ENCODE peak calls at places on chromosome 6, in four cellular contexts. U, K, C and E are unnamed samples.

GRCh38 chr6:40509716-40510260 is 77.4 kb downstream of the LRFN2 start:
- DNase-seq in U (no peak), K (no peak), C (no peak), E (no peak)

GRCh38 chr6:23218751-23219150 is 649.4 kb downstream of the HDGFL1 start:
- DNase-seq in U (no peak), K (no peak), C (no peak), E (no peak)

GRCh38 chr6:141752677-141753076 is 380.0 kb upstream of the GJE1 start:
- DNase-seq in U (no peak), K (no peak), C (no peak), E (no peak)

GRCh38 chr6:3791526-3792212 is 40.2 kb upstream of the PXDC1 start:
- DNase-seq in U (no peak), K (no peak), C (no peak), E (peak; percentile 74)

GRCh38 chr6:37021356-37022129 is 16.1 kb downstream of the FGD2 start:
- DNase-seq in U (no peak), K (no peak), C (no peak), E (no peak)

GRCh38 chr6:6834356-6835342 is 246.1 kb downstream of the LY86 start:
- DNase-seq in U (no peak), K (peak; percentile 48), C (no peak), E (no peak)

GRCh38 chr6:158879180-158879579 is 60.0 kb upstream of the EZR start:
- DNase-seq in U (no peak), K (no peak), C (no peak), E (no peak)

GRCh38 chr6:20559924-20560551 is 25.8 kb downstream of the CDKAL1 start:
- DNase-seq in U (no peak), K (no peak), C (no peak), E (no peak)

GRCh38 chr6:139540276-139540675 is 165.8 kb upstream of the CITED2 start:
- DNase-seq in U (no peak), K (no peak), C (peak; percentile 19), E (peak; percentile 87)

GRCh38 chr6:77456531-77457248 is 6.6 kb downstream of the HTR1B start:
- DNase-seq in U (no peak), K (peak; percentile 46), C (no peak), E (no peak)

GRCh38 chr6:141808662-141809061 is 324.1 kb upstream of the GJE1 start:
- DNase-seq in U (no peak), K (no peak), C (no peak), E (no peak)

GRCh38 chr6:52587001-52587400 is 10.1 kb upstream of the TRAM2 start:
- DNase-seq in U (no peak), K (no peak), C (no peak), E (peak; percentile 7)

GRCh38 chr6:118580585-118581419 is 32.7 kb downstream of the PLN start:
- DNase-seq in U (peak; percentile 89), K (no peak), C (peak; percentile 71), E (peak; percentile 36)

GRCh38 chr6:147834377-147834776 is 325.9 kb downstream of the SAMD5 start:
- DNase-seq in U (no peak), K (no peak), C (no peak), E (no peak)

GRCh38 chr6:1381397-1382330 is 7.7 kb upstream of the FOXF2 start:
- DNase-seq in U (peak; percentile 32), K (peak; percentile 47), C (no peak), E (no peak)

GRCh38 chr6:6806793-6807518 is 218.4 kb downstream of the LY86 start:
- DNase-seq in U (peak; percentile 39), K (peak; percentile 73), C (peak; percentile 16), E (peak; percentile 88)

GRCh38 chr6:158730175-158730907 is 80.5 kb downstream of the SYTL3 start:
- DNase-seq in U (no peak), K (no peak), C (no peak), E (no peak)

GRCh38 chr6:4610256-4610655 is 165.9 kb upstream of the CDYL start:
- DNase-seq in U (no peak), K (peak; percentile 71), C (peak; percentile 31), E (peak; percentile 73)

GRCh38 chr6:53605543-53606235 is 59.9 kb downstream of the KLHL31 start:
- DNase-seq in U (no peak), K (no peak), C (no peak), E (no peak)

GRCh38 chr6:163405412-163406309 is 8.9 kb upstream of the QKI start:
- DNase-seq in U (peak; percentile 79), K (peak; percentile 86), C (peak; percentile 68), E (peak; percentile 64)

GRCh38 chr6:98469146-98469545 is 365.2 kb upstream of the POU3F2 start:
- DNase-seq in U (no peak), K (no peak), C (no peak), E (no peak)

GRCh38 chr6:105791569-105792318 is 294.4 kb upstream of the PRDM1 start:
- DNase-seq in U (no peak), K (no peak), C (no peak), E (no peak)

GRCh38 chr6:31007694-31008093 is 2.6 kb upstream of the MUC22 start:
- DNase-seq in U (no peak), K (no peak), C (no peak), E (no peak)

GRCh38 chr6:26126394-26127221 is 39.4 kb downstream of the HFE start:
- DNase-seq in U (no peak), K (no peak), C (no peak), E (no peak)

GRCh38 chr6:143805832-143806281 is 37.3 kb upstream of the LTV1 start:
- DNase-seq in U (no peak), K (no peak), C (no peak), E (no peak)

GRCh38 chr6:112049996-112050395 is 3.9 kb upstream of the CCN6 start:
- DNase-seq in U (no peak), K (no peak), C (no peak), E (no peak)

GRCh38 chr6:108742041-108742440 is 106.2 kb upstream of the ARMC2 start:
- DNase-seq in U (no peak), K (no peak), C (no peak), E (peak; percentile 9)

GRCh38 chr6:35370124-35370741 is 27.9 kb downstream of the PPARD start:
- DNase-seq in U (peak; percentile 83), K (peak; percentile 78), C (peak; percentile 92), E (peak; percentile 95)

GRCh38 chr6:56357616-56358373 is 110.4 kb upstream of the COL21A1 start:
- DNase-seq in U (no peak), K (no peak), C (no peak), E (no peak)

GRCh38 chr6:32947552-32948465 is 5.1 kb downstream of the HLA-DMA start:
- DNase-seq in U (peak; percentile 50), K (no peak), C (no peak), E (no peak)

GRCh38 chr6:17962436-17963031 is 24.9 kb downstream of the KIF13A start:
- DNase-seq in U (peak; percentile 12), K (peak; percentile 91), C (peak; percentile 72), E (peak; percentile 71)

GRCh38 chr6:136225496-136225895 is 24.6 kb downstream of the MTFR2 start:
- DNase-seq in U (no peak), K (no peak), C (no peak), E (no peak)

GRCh38 chr6:154993026-154993425 is 2.1 kb upstream of the TIAM2 start:
- DNase-seq in U (no peak), K (no peak), C (no peak), E (no peak)

GRCh38 chr6:139334791-139335446 is 39.5 kb downstream of the CITED2 start:
- DNase-seq in U (no peak), K (no peak), C (peak; percentile 23), E (no peak)

GRCh38 chr6:136548582-136549330 is 1.5 kb downstream of the MAP7 start:
- DNase-seq in U (no peak), K (no peak), C (no peak), E (no peak)

GRCh38 chr6:111759836-111760785 is 113.1 kb downstream of the FYN start:
- DNase-seq in U (no peak), K (no peak), C (no peak), E (no peak)

GRCh38 chr6:155248021-155249001 is 15.5 kb upstream of the CLDN20 start:
- DNase-seq in U (peak; percentile 49), K (peak; percentile 38), C (no peak), E (peak; percentile 84)

GRCh38 chr6:42781811-42782688 is at the start of gene BICRAL:
- DNase-seq in U (peak; percentile 73), K (peak; percentile 66), C (peak; percentile 46), E (no peak)

GRCh38 chr6:42784739-42785498 is 3.1 kb downstream of the BICRAL start:
- DNase-seq in U (peak; percentile 36), K (peak; percentile 27), C (peak; percentile 15), E (no peak)

GRCh38 chr6:42782689-42783176 is 881 bp downstream of the BICRAL start:
- DNase-seq in U (peak; percentile 87), K (peak; percentile 82), C (peak; percentile 65), E (peak; percentile 71)

GRCh38 chr6:42783876-42784738 is 2.3 kb downstream of the BICRAL start:
- DNase-seq in U (no peak), K (no peak), C (no peak), E (no peak)

GRCh38 chr6:42783177-42783875 is 1.5 kb downstream of the BICRAL start:
- DNase-seq in U (peak; percentile 72), K (peak; percentile 88), C (peak; percentile 41), E (peak; percentile 94)
- TF ChIP-seq POLR2A in U (no peak), K (no peak), C (peak; percentile 43), E (no peak)

GRCh38 chr6:14210663-14211595 is 93.4 kb downstream of the CD83 start:
- DNase-seq in U (peak; percentile 93), K (peak; percentile 96), C (peak; percentile 87), E (peak; percentile 97)
- TF ChIP-seq POLR2A in U (peak; percentile 54), K (no peak), C (peak; percentile 63), E (no peak)

DNA sequence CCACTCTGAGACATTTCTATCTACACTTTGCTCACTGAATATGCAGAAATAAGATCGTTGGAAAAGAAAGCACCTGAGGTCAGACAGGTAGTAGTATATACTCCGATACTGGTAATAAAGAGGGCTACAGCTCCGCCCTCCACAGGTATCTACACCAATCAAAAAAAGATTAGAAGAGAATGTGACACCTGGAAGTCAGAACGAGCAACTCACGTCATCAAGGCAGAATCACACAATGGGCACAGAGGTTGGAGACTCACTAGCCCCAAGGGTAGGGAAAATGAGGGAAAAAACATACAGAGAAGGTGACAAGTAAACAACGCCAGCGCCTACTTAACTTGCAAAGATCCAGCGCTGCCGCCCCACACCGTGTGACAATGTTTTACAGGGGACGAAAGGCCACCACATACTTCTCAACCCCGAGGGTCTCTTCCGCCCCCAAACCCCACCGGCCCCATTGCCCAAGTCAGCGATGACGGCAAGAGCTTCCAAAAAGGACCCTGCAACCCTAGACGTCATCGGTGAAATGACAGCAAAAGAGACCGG is 656 bp downstream of the LMBRD1 start:
- DNase-seq in U (peak; percentile 66), K (no peak), C (peak; percentile 24), E (no peak)
- TF ChIP-seq POLR2A in U (peak; percentile 55), K (no peak), C (no peak), E (no peak)

DNA sequence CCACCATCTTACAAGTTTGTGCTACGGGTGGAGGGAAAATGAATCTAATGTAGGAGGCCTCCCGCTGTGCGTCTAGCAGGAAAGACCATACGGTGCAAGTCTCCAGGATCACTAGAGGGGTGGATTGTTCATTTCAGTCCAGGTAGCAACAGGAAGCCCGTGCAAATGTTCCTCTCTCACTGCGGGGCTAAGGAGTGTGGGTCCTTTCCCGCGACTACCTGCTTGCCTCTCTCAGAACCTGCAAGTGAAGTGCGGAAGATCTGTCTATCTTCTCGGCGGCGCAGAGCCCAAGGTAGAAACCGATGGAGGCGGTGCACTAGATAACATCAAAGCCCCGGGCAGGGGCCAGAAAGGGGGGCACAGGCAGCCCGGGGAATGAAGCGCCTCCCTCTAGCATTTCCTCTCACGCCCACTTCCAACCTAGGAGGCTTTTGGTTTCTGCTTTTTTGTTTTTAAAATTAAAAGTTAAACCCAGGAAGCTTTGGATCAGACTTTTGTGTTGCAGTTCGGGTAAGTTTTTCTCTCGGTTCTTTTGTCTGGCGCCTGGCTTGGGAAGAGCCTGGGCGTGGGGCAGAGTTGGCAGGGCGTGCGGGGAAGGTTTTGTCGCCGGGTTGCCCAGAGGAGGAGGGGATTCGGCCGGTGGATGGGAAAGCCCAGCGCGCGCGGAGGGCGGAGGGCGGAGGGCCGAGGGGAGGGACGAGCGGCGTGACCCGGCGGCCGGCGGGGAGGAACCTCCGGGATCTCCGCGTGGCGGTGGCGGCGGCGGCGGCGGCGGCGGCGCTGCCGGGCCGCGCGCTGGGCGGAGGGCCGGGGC is 3.5 kb upstream of the HIVEP1 start:
- DNase-seq in U (peak; percentile 83), K (peak; percentile 92), C (peak; percentile 66), E (peak; percentile 79)
- TF ChIP-seq POLR2A in U (peak; percentile 52), K (no peak), C (peak; percentile 41), E (no peak)